ENCODE peak calls at places on chromosomes 6 and 20, in four cellular contexts. Q is astrocyte, N is IMR-90, M is ascending aorta. Y is an unnamed sample.

GRCh38 chr6:149534742-149535141 is 11.1 kb downstream of the PPIL4 start:
- DNase-seq in Q (no peak), N (no peak), M (no peak), Y (no peak)

GRCh38 chr20:52219441-52219840 is 27.9 kb upstream of the ZFP64 start:
- DNase-seq in N (peak; percentile 2), Q (no peak), M (no peak), Y (no peak)

GRCh38 chr6:4008324-4009047 is 70.5 kb downstream of the FAM217A start:
- DNase-seq in Q (peak; percentile 78), N (peak; percentile 92), M (no peak), Y (peak; percentile 61)

GRCh38 chr20:61983965-61984364 is 81.7 kb downstream of the TAF4 start:
- DNase-seq in N (no peak), Q (no peak), M (no peak), Y (no peak)

GRCh38 chr6:34235605-34236422 is 859 bp upstream of the HMGA1 start:
- DNase-seq in Q (peak; percentile 85), M (no peak), N (peak; percentile 92), Y (peak; percentile 77)

GRCh38 chr20:54351371-54352136 is 123.8 kb upstream of the DOK5 start:
- DNase-seq in M (no peak), Q (no peak), N (no peak), Y (no peak)

GRCh38 chr6:40845588-40845987 is 193.4 kb downstream of the UNC5CL start:
- DNase-seq in N (peak; percentile 37), M (no peak), Q (peak; percentile 10), Y (no peak)

GRCh38 chr20:57625181-57625958 is 5.1 kb upstream of the ZBP1 start:
- DNase-seq in Q (no peak), N (no peak), M (no peak), Y (no peak)

GRCh38 chr6:7617954-7618764 is 28.2 kb downstream of the SNRNP48 start:
- DNase-seq in N (peak; percentile 32), M (peak; percentile 56), Q (peak; percentile 56), Y (peak; percentile 83)

GRCh38 chr6:48032156-48032555 is 78.8 kb downstream of the PTCHD4 start:
- DNase-seq in Q (peak; percentile 98), M (no peak), N (peak; percentile 81), Y (peak; percentile 86)

GRCh38 chr6:21442874-21443273 is 150.7 kb upstream of the SOX4 start:
- DNase-seq in N (no peak), M (no peak), Q (no peak), Y (no peak)

GRCh38 chr6:11229267-11230043 is 3.0 kb downstream of the NEDD9 start:
- DNase-seq in N (no peak), M (no peak), Q (no peak), Y (peak; percentile 76)

GRCh38 chr20:24911461-24911860 is 37.6 kb upstream of the CST7 start:
- DNase-seq in N (no peak), Q (no peak), M (no peak), Y (no peak)

GRCh38 chr6:7108196-7108963 is 619 bp downstream of the RREB1 start:
- DNase-seq in M (no peak), N (peak; percentile 49), Q (peak; percentile 40), Y (peak; percentile 53)

GRCh38 chr20:14401479-14402138 is 64.2 kb upstream of the FLRT3 start:
- DNase-seq in Q (no peak), M (no peak), N (no peak), Y (no peak)

GRCh38 chr6:20582586-20583446 is 48.6 kb downstream of the CDKAL1 start:
- DNase-seq in N (no peak), M (no peak), Q (no peak), Y (no peak)

DNA sequence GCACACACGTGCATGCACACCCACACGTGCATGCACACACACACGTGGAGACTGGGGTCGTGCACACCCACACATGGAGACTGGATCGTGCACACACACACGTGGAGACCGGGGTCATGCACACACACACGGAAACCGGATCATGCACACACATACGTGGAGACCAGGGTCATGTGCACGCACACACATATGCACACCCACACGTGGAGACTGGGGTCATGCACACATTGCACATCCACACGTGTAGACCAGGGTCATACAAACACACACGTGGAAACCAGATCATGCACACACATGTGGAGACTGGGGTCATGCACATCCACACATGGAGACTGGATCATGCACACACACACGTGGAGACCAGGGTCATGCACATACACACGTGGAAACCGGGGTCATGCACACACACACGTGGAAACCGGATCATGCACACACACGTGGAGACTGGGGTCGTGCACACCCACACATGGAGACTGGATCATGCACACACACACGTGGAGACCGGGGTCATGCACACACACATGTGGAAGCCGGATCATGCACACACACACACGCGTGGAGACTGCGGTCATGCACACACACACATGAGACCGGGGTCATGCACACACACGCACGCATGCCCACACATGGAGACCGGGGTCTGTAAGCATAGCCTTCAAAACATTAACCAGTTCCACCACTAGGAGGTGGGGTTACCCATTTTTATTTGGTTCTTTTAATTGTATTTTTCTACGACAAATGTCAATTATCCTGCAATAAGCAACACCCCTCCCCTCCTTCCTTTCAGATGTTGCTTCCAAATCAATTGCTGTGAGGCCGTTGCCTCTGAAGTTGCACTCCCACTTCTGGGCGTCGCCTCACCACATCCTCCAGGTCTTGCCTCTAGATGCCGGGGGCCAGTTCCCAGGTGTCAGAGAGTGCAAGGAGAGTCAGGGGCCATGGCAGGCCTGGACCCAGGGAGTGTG is 95.8 kb downstream of the TMEM242 start:
- DNase-seq in N (no peak), Q (no peak), M (no peak), Y (no peak)
- TF ChIP-seq CTCF in N (peak; percentile 36), Q (peak; percentile 16), M (no peak), Y (peak; percentile 56)

GRCh38 chr6:30555428-30556005 is 772 bp downstream of the GNL1 start:
- DNase-seq in M (peak; percentile 13), N (peak; percentile 23), Q (peak; percentile 13), Y (no peak)
- H3K27ac ChIP-seq in M (peak overlapping the region; percentile 98), N (peak overlapping the region; percentile 96), Q (peak overlapping the region; percentile 90), Y (peak overlapping the region; percentile 28)

DNA sequence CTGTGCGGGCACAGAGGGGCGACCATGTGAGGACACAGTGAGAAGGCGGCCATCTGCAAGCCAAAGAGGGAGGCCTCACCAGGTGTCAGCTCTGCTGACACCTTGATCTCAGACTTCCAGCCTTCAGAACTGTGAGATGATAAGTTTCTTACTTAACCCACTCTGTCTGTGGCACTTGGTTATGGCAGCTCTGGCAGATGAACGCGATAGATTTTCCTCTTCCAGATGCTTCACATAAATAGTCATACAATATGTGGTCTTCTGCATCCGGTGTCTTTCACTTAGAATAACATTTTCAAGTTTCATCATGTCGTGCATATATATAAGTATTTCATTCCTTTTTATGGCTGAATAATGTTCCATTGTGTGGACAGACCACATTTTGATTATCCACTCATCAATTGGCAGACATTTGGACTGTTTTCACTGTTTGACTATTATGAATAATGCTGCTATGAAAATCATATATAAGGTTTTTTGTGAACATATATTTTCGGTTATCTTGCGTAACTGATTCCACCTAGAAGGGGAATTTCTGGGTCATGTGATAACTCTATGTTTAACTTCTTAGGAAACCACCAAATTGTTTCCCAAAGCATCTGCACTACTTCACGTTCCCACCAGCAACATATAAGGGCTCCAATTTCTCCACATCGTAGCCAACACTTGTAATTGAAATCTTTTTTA is 30.2 kb downstream of the PRR18 start:
- DNase-seq in M (no peak), Q (no peak), N (no peak), Y (peak; percentile 21)
- TF ChIP-seq CTCF in M (no peak), Q (no peak), N (no peak), Y (no peak)

GRCh38 chr6:129136751-129137150 is 253.8 kb downstream of the LAMA2 start:
- DNase-seq in M (no peak), N (no peak), Q (no peak), Y (no peak)
- H3K27ac ChIP-seq in M (no peak overlapping the region), N (no peak overlapping the region), Q (no peak overlapping the region), Y (no peak overlapping the region)

DNA sequence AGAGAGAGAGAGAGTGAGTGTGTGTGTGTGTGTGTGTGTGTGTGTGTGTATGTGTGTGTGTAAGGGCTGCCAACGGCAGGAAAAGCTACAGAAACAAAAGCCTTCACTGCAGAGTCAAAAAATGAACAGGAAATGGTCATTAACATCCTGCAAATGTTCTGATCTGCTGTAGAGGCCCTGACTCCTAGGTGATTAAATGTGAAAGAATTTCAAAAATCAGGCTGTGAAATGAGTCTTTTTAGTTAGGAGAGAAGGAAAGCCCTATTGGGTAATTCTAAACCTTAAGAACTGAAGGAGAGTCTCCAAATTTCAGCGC is 166.5 kb upstream of the MYLIP start:
- DNase-seq in N (peak; percentile 63), M (no peak), Q (peak; percentile 87), Y (peak; percentile 93)
- TF ChIP-seq CTCF in N (no peak), M (no peak), Q (no peak), Y (no peak)